ENCODE peak calls at places on chromosomes 7 and 10, in nine cellular contexts. L, U, J, E, Q, R, T, X and N are unnamed samples.

GRCh38 chr10:103564116-103564501 is 70.6 kb downstream of the NEURL1 start:
- DNase-seq in L (no peak), U (no peak), J (no peak), E (no peak), Q (no peak), R (no peak), T (peak; percentile 37), X (no peak), N (no peak)

GRCh38 chr7:46681865-46682503 is 760.9 kb upstream of the IGFBP3 start:
- DNase-seq in L (peak; percentile 49), U (no peak), J (no peak), E (no peak), Q (no peak), R (peak; percentile 29), T (no peak), X (no peak), N (no peak)

GRCh38 chr7:150401424-150401790 is 22.3 kb downstream of the ZNF775 start:
- DNase-seq in L (no peak), U (no peak), J (no peak), E (no peak), Q (no peak), R (no peak), T (no peak), X (no peak), N (peak; percentile 36)

GRCh38 chr7:155702616-155703015 is 58.2 kb downstream of the RBM33 start:
- DNase-seq in L (no peak), U (no peak), J (no peak), E (no peak), Q (no peak), R (no peak), T (no peak), X (no peak), N (no peak)

GRCh38 chr10:13349776-13350274 is 1.7 kb upstream of the SEPHS1 start:
- DNase-seq in L (peak; percentile 53), U (peak; percentile 98), J (peak; percentile 81), E (peak; percentile 64), Q (peak; percentile 48), R (peak; percentile 69), T (peak; percentile 80), X (peak; percentile 24), N (peak; percentile 80)

GRCh38 chr7:114416089-114416990 is 1.7 kb downstream of the FOXP2 start:
- DNase-seq in L (no peak), U (no peak), J (no peak), E (no peak), Q (peak; percentile 21), R (no peak), T (no peak), X (no peak), N (no peak)

GRCh38 chr7:91191771-91192170 is 72.5 kb upstream of the FZD1 start:
- DNase-seq in L (no peak), U (no peak), J (no peak), E (no peak), Q (no peak), R (no peak), T (no peak), X (no peak), N (no peak)

GRCh38 chr7:101160917-101161316 is 4.5 kb downstream of the VGF start:
- DNase-seq in L (no peak), U (no peak), J (no peak), E (no peak), Q (no peak), R (no peak), T (no peak), X (no peak), N (peak; percentile 58)

GRCh38 chr10:6259153-6259552 is 56.4 kb downstream of the PFKFB3 start:
- DNase-seq in L (no peak), U (no peak), J (no peak), E (no peak), Q (no peak), R (no peak), T (no peak), X (no peak), N (no peak)

GRCh38 chr7:41024126-41024525 is 678.8 kb downstream of the INHBA start:
- DNase-seq in L (no peak), U (no peak), J (no peak), E (no peak), Q (no peak), R (no peak), T (no peak), X (no peak), N (no peak)

DNA sequence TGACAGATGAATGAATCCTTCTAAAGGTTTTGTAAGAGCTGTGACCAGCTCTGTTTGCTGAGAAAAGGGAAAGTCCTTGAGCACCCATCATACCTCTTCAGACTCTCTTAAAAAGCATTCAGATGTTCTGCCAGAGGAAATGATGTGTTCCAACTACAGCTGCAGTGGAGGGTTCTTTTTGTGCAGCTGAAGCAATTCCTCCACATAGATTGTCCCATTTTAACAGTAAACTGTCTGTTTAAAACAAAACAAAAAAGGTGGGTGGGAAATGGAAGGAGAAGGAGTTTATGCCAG is 364.5 kb downstream of the AUTS2 start:
- DNase-seq in L (no peak), U (no peak), J (no peak), E (peak; percentile 4), Q (peak; percentile 14), R (peak; percentile 56), T (no peak), X (peak; percentile 81), N (no peak)
- H3K4me3 ChIP-seq in L (no peak overlapping the region), U (no peak overlapping the region), J (no peak overlapping the region), E (no peak overlapping the region), Q (no peak overlapping the region), R (no peak overlapping the region), T (no peak overlapping the region), X (peak overlapping the region; percentile 57), N (no peak overlapping the region)

GRCh38 chr10:128124813-128125403 is 1.3 kb downstream of the MKI67 start:
- DNase-seq in L (no peak), U (no peak), J (no peak), E (no peak), Q (no peak), R (no peak), T (no peak), X (peak; percentile 22), N (peak; percentile 16)
- H3K4me3 ChIP-seq in L (no peak overlapping the region), U (peak overlapping the region; percentile 61), J (peak overlapping the region; percentile 82), E (peak overlapping the region; percentile 74), Q (peak overlapping the region; percentile 60), R (peak overlapping the region; percentile 56), T (no peak overlapping the region), X (peak overlapping the region; percentile 92), N (peak overlapping the region; percentile 92)

GRCh38 chr7:141221007-141221612 is 147.2 kb downstream of the TMEM178B start:
- DNase-seq in L (no peak), U (no peak), J (peak; percentile 37), E (peak; percentile 8), Q (no peak), R (no peak), T (no peak), X (no peak), N (no peak)
- H3K4me3 ChIP-seq in L (no peak overlapping the region), U (no peak overlapping the region), J (no peak overlapping the region), E (no peak overlapping the region), Q (no peak overlapping the region), R (no peak overlapping the region), T (no peak overlapping the region), X (no peak overlapping the region), N (no peak overlapping the region)

DNA sequence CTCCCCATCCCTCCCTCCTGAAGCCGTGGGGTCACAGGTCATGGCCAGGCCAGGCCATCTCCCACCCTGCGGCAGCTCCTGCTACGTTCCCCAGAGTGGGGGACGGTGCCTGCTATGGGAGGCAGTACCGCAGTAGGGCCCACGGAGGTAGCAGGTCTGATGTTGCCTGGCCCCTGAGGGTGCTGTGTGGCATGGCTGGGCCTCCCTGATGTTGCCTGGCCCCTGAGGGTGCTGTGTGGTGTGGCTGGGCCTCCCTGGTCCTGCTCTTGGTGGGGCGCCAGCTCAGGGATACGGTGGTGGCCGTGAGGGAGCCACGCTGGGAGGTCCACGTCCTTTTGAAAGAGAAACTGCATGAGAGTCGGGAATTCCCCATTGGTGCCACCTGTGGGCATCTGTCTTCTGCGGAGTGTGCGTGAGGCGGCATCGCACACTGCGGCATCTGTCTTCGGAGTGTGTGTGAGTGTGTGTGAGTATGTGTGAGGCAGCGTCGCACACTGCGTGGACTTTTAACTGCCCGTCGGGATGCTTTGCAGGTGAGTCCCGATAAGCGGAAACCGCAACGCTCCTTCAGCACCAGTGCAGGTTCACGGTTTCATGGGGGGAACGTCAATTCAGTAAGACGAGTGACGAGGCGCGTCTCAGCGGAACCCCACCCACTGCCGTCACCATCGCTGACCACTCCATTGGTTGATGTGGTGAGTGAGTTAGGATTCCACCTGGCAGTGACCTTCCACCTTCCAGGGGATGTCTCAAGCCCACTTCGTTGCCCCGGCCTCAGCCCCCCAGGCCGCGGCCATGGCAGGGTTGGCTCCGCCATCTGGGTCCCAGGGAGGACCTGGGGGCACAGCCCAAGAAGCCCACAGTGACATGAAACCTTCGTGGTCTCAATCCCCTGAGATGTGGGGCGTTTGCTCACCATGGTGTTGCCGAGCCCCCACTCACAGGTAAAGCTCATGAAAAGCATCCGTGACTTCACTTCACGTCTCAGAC is 51.2 kb upstream of the CFAP46 start:
- DNase-seq in L (peak; percentile 7), U (no peak), J (no peak), E (no peak), Q (no peak), R (no peak), T (peak; percentile 31), X (no peak), N (no peak)
- H3K4me3 ChIP-seq in L (peak overlapping the region; percentile 36), U (no peak overlapping the region), J (no peak overlapping the region), E (no peak overlapping the region), Q (peak overlapping the region; percentile 41), R (no peak overlapping the region), T (no peak overlapping the region), X (no peak overlapping the region), N (no peak overlapping the region)